ENCODE peak calls at places on chromosome 20, in seven cellular contexts. One of them, this sample, is unnamed.
A peak's percentile ranks its signal among the peaks of the same experiment; 100 is the strongest.

GRCh38 chr20:23226612-23227265 is 123.9 kb upstream of the NXT1 start:
- DNase-seq in gastrocnemius medialis: no peak
- DNase-seq in left cardiac atrium: no peak
- DNase-seq in putamen: no peak
- DNase-seq in MCF 10A: peak; percentile 32
- DNase-seq in nephron progenitor cell: no peak
- DNase-seq in mucosa of gallbladder: no peak
- DNase-seq in this sample: no peak

GRCh38 chr20:40258931-40259330 is 430.1 kb downstream of the MAFB start:
- DNase-seq in nephron progenitor cell: no peak
- DNase-seq in MCF 10A: no peak
- DNase-seq in mucosa of gallbladder: no peak
- DNase-seq in left cardiac atrium: no peak
- DNase-seq in gastrocnemius medialis: no peak
- DNase-seq in putamen: no peak
- DNase-seq in this sample: no peak

GRCh38 chr20:2701671-2702081 is 9.1 kb downstream of the EBF4 start:
- DNase-seq in nephron progenitor cell: no peak
- DNase-seq in gastrocnemius medialis: no peak
- DNase-seq in MCF 10A: no peak
- DNase-seq in mucosa of gallbladder: peak; percentile 7
- DNase-seq in left cardiac atrium: no peak
- DNase-seq in putamen: no peak
- DNase-seq in this sample: no peak

GRCh38 chr20:50237349-50237748 is 46.7 kb downstream of the CEBPB start:
- DNase-seq in putamen: no peak
- DNase-seq in MCF 10A: no peak
- DNase-seq in mucosa of gallbladder: no peak
- DNase-seq in left cardiac atrium: no peak
- DNase-seq in gastrocnemius medialis: no peak
- DNase-seq in nephron progenitor cell: no peak
- DNase-seq in this sample: no peak

GRCh38 chr20:58839474-58839874 is 11.2 kb downstream of the GNAS-AS1 start:
- DNase-seq in mucosa of gallbladder: no peak
- DNase-seq in nephron progenitor cell: peak; percentile 72
- DNase-seq in left cardiac atrium: peak; percentile 53
- DNase-seq in putamen: no peak
- DNase-seq in gastrocnemius medialis: no peak
- DNase-seq in MCF 10A: no peak
- DNase-seq in this sample: peak; percentile 53

GRCh38 chr20:407097-407952 is 774 bp upstream of the RBCK1 start:
- DNase-seq in left cardiac atrium: peak; percentile 83
- DNase-seq in gastrocnemius medialis: peak; percentile 73
- DNase-seq in putamen: peak; percentile 76
- DNase-seq in mucosa of gallbladder: peak; percentile 62
- DNase-seq in MCF 10A: peak; percentile 76
- DNase-seq in nephron progenitor cell: peak; percentile 83
- DNase-seq in this sample: peak; percentile 53

GRCh38 chr20:23507346-23507745 is 16.4 kb downstream of the CST8 start:
- DNase-seq in mucosa of gallbladder: no peak
- DNase-seq in gastrocnemius medialis: no peak
- DNase-seq in MCF 10A: no peak
- DNase-seq in putamen: no peak
- DNase-seq in left cardiac atrium: no peak
- DNase-seq in nephron progenitor cell: no peak
- DNase-seq in this sample: no peak

GRCh38 chr20:19890358-19891117 is 126.6 kb upstream of the NAA20 start:
- DNase-seq in nephron progenitor cell: no peak
- DNase-seq in MCF 10A: no peak
- DNase-seq in left cardiac atrium: no peak
- DNase-seq in putamen: no peak
- DNase-seq in mucosa of gallbladder: no peak
- DNase-seq in gastrocnemius medialis: no peak
- DNase-seq in this sample: peak; percentile 86

GRCh38 chr20:46316984-46317684 is 8.8 kb upstream of the CDH22 start:
- DNase-seq in left cardiac atrium: no peak
- DNase-seq in mucosa of gallbladder: no peak
- DNase-seq in gastrocnemius medialis: no peak
- DNase-seq in MCF 10A: no peak
- DNase-seq in nephron progenitor cell: no peak
- DNase-seq in putamen: no peak
- DNase-seq in this sample: no peak

GRCh38 chr20:6164421-6165341 is 41.9 kb upstream of the FERMT1 start:
- DNase-seq in nephron progenitor cell: no peak
- DNase-seq in left cardiac atrium: peak; percentile 27
- DNase-seq in mucosa of gallbladder: no peak
- DNase-seq in putamen: no peak
- DNase-seq in gastrocnemius medialis: peak; percentile 41
- DNase-seq in MCF 10A: peak; percentile 46
- DNase-seq in this sample: peak; percentile 32

GRCh38 chr20:24972341-24972740 is 20.2 kb downstream of the APMAP start:
- DNase-seq in left cardiac atrium: no peak
- DNase-seq in mucosa of gallbladder: no peak
- DNase-seq in nephron progenitor cell: no peak
- DNase-seq in putamen: no peak
- DNase-seq in gastrocnemius medialis: no peak
- DNase-seq in MCF 10A: no peak
- DNase-seq in this sample: no peak

GRCh38 chr20:45946149-45946970 is 11.9 kb downstream of the PCIF1 start:
- DNase-seq in gastrocnemius medialis: peak; percentile 81
- DNase-seq in MCF 10A: peak; percentile 74
- DNase-seq in left cardiac atrium: peak; percentile 67
- DNase-seq in nephron progenitor cell: no peak
- DNase-seq in putamen: no peak
- DNase-seq in mucosa of gallbladder: peak; percentile 51
- DNase-seq in this sample: no peak

GRCh38 chr20:6420336-6420735 is 297.5 kb upstream of the FERMT1 start:
- DNase-seq in putamen: no peak
- DNase-seq in gastrocnemius medialis: no peak
- DNase-seq in mucosa of gallbladder: no peak
- DNase-seq in MCF 10A: peak; percentile 34
- DNase-seq in left cardiac atrium: no peak
- DNase-seq in nephron progenitor cell: no peak
- DNase-seq in this sample: no peak

GRCh38 chr20:1440024-1440423 is 26.6 kb downstream of the NSFL1C start:
- DNase-seq in MCF 10A: peak; percentile 50
- DNase-seq in left cardiac atrium: no peak
- DNase-seq in nephron progenitor cell: no peak
- DNase-seq in gastrocnemius medialis: no peak
- DNase-seq in mucosa of gallbladder: no peak
- DNase-seq in putamen: no peak
- DNase-seq in this sample: no peak

GRCh38 chr20:32896521-32897280 is 38.0 kb downstream of the EFCAB8 start:
- DNase-seq in left cardiac atrium: no peak
- DNase-seq in gastrocnemius medialis: no peak
- DNase-seq in MCF 10A: no peak
- DNase-seq in mucosa of gallbladder: no peak
- DNase-seq in putamen: no peak
- DNase-seq in nephron progenitor cell: no peak
- DNase-seq in this sample: no peak

GRCh38 chr20:32638848-32639247 is 34.9 kb downstream of the C20orf203 start:
- DNase-seq in gastrocnemius medialis: no peak
- DNase-seq in MCF 10A: peak; percentile 61
- DNase-seq in left cardiac atrium: no peak
- DNase-seq in putamen: no peak
- DNase-seq in mucosa of gallbladder: no peak
- DNase-seq in nephron progenitor cell: no peak
- DNase-seq in this sample: no peak

GRCh38 chr20:953742-954141 is 37.6 kb upstream of the ANGPT4 start:
- DNase-seq in left cardiac atrium: no peak
- DNase-seq in MCF 10A: peak; percentile 26
- DNase-seq in mucosa of gallbladder: no peak
- DNase-seq in gastrocnemius medialis: no peak
- DNase-seq in nephron progenitor cell: no peak
- DNase-seq in putamen: no peak
- DNase-seq in this sample: no peak

GRCh38 chr20:56604690-56605089 is 24.4 kb upstream of the TFAP2C start:
- DNase-seq in MCF 10A: no peak
- DNase-seq in putamen: no peak
- DNase-seq in nephron progenitor cell: no peak
- DNase-seq in mucosa of gallbladder: no peak
- DNase-seq in left cardiac atrium: no peak
- DNase-seq in gastrocnemius medialis: no peak
- DNase-seq in this sample: no peak

GRCh38 chr20:48196486-48196885 is 411.2 kb upstream of the SULF2 start:
- DNase-seq in mucosa of gallbladder: peak; percentile 29
- DNase-seq in nephron progenitor cell: no peak
- DNase-seq in MCF 10A: no peak
- DNase-seq in left cardiac atrium: no peak
- DNase-seq in putamen: no peak
- DNase-seq in gastrocnemius medialis: no peak
- DNase-seq in this sample: no peak

GRCh38 chr20:4305091-4305490 is 289.7 kb upstream of the RNF24 start:
- DNase-seq in putamen: no peak
- DNase-seq in MCF 10A: no peak
- DNase-seq in gastrocnemius medialis: no peak
- DNase-seq in left cardiac atrium: no peak
- DNase-seq in mucosa of gallbladder: no peak
- DNase-seq in nephron progenitor cell: no peak
- DNase-seq in this sample: no peak